ENCODE peak calls at places on chromosome 3, in ten cellular contexts. G is right atrium auricular region, F is ovary, L is HCT116, P is heart left ventricle, W is IMR-90, E is brain microvascular endothelial cell, Y is foreskin fibroblast, B is uterus, U is left lung. I is an unnamed sample.

GRCh38 chr3:121724130-121724529 is 25.4 kb downstream of the GOLGB1 start:
- DNase-seq in Y (no peak), F (no peak), L (no peak), P (no peak), W (no peak), G (no peak), E (no peak), U (no peak), B (no peak), I (no peak)

GRCh38 chr3:30511524-30512278 is 94.7 kb upstream of the TGFBR2 start:
- DNase-seq in Y (peak), G (no peak), F (no peak), L (no peak), E (peak), W (peak), B (peak), U (no peak), P (no peak), I (no peak)

GRCh38 chr3:126995926-126996512 is 13.1 kb downstream of the PLXNA1 start:
- DNase-seq in U (no peak), P (no peak), Y (no peak), F (no peak), E (no peak), W (no peak), B (no peak), L (no peak), G (no peak), I (no peak)

GRCh38 chr3:30655187-30655812 is 48.9 kb downstream of the TGFBR2 start:
- DNase-seq in W (peak), U (no peak), P (no peak), E (peak), B (no peak), Y (no peak), F (no peak), G (no peak), L (no peak), I (no peak)

GRCh38 chr3:186170516-186170915 is 61.6 kb upstream of the ETV5 start:
- DNase-seq in L (no peak), W (no peak), P (no peak), U (no peak), G (no peak), Y (no peak), E (no peak), F (no peak), B (no peak), I (no peak)

GRCh38 chr3:123559040-123559861 is 25.6 kb downstream of the HACD2 start:
- DNase-seq in F (no peak), P (no peak), U (no peak), E (peak), L (peak), W (peak), G (no peak), B (peak), Y (peak), I (no peak)

GRCh38 chr3:82044918-82045715 is 283.7 kb upstream of the GBE1 start:
- DNase-seq in Y (no peak), L (no peak), U (no peak), G (no peak), F (no peak), W (no peak), P (no peak), E (no peak), B (no peak), I (no peak)

GRCh38 chr3:126358816-126359181 is 1.6 kb upstream of the KLF15 start:
- DNase-seq in Y (no peak), E (no peak), U (peak), L (no peak), W (no peak), P (no peak), G (no peak), F (peak), B (no peak), I (no peak)

GRCh38 chr3:111915905-111916304 is 56.8 kb downstream of the PHLDB2 start:
- DNase-seq in B (no peak), L (no peak), G (no peak), W (no peak), E (no peak), F (no peak), U (no peak), Y (no peak), P (no peak), I (no peak)

GRCh38 chr3:196788509-196788908 is 48.9 kb downstream of the PAK2 start:
- DNase-seq in P (no peak), W (peak), L (no peak), B (no peak), F (no peak), Y (no peak), U (no peak), E (peak), G (no peak), I (no peak)

GRCh38 chr3:177905895-177906511 is 630.2 kb upstream of the KCNMB2 start:
- DNase-seq in B (no peak), L (no peak), G (no peak), W (peak), Y (peak), P (no peak), U (no peak), E (peak), F (no peak), I (no peak)

GRCh38 chr3:182644800-182645433 is 148.4 kb upstream of the ATP11B start:
- DNase-seq in L (no peak), E (no peak), B (no peak), W (no peak), G (no peak), U (no peak), P (no peak), Y (no peak), F (no peak), I (no peak)

GRCh38 chr3:126110431-126111125 is 26.7 kb upstream of the SLC41A3 start:
- DNase-seq in L (no peak), U (no peak), Y (no peak), W (no peak), F (peak), G (no peak), P (no peak), B (no peak), E (no peak), I (no peak)

GRCh38 chr3:195005251-195005620 is 265.7 kb downstream of the XXYLT1 start:
- DNase-seq in L (no peak), B (no peak), E (no peak), W (no peak), F (no peak), Y (no peak), G (no peak), U (no peak), P (no peak), I (no peak)

GRCh38 chr3:146250449-146251382 is at the start of gene PLSCR4:
- DNase-seq in E (peak), B (peak), U (peak), L (peak), W (peak), F (peak), G (peak), Y (peak), P (peak), I (no peak)

GRCh38 chr3:38297947-38298711 is 16.0 kb downstream of the SLC22A14 start:
- DNase-seq in E (peak), B (no peak), L (peak), W (peak), U (no peak), F (no peak), Y (peak), G (no peak), P (no peak), I (no peak)

GRCh38 chr3:13091898-13092620 is 18.8 kb upstream of the IQSEC1 start:
- DNase-seq in E (peak), Y (peak), B (peak), G (peak), L (peak), U (peak), F (peak), W (peak), P (peak), I (peak)

GRCh38 chr3:194664857-194665256 is 7.1 kb downstream of the LSG1 start:
- DNase-seq in Y (no peak), F (no peak), B (no peak), L (no peak), E (peak), W (no peak), P (no peak), U (no peak), G (no peak), I (no peak)

GRCh38 chr3:62329970-62330369 is 43.4 kb downstream of the FEZF2 start:
- DNase-seq in E (no peak), W (no peak), G (no peak), F (no peak), P (no peak), L (no peak), U (no peak), B (no peak), Y (no peak), I (no peak)

GRCh38 chr3:46926039-46926438 is 48.5 kb downstream of the PTH1R start:
- DNase-seq in L (no peak), U (peak), F (peak), E (peak), Y (peak), W (peak), P (no peak), B (no peak), G (no peak), I (no peak)

GRCh38 chr3:195012571-195012970 is 258.4 kb downstream of the XXYLT1 start:
- DNase-seq in P (no peak), U (no peak), W (no peak), Y (no peak), B (no peak), F (no peak), E (no peak), G (no peak), L (no peak), I (no peak)

GRCh38 chr3:47464603-47465002 is 11.1 kb downstream of the SCAP start:
- DNase-seq in W (no peak), F (no peak), U (no peak), Y (no peak), L (no peak), B (no peak), P (no peak), G (no peak), E (no peak), I (no peak)

GRCh38 chr3:54915976-54916375 is 11.9 kb downstream of the LRTM1 start:
- DNase-seq in W (no peak), B (no peak), L (no peak), F (no peak), G (no peak), U (no peak), Y (no peak), P (no peak), E (no peak), I (no peak)

GRCh38 chr3:196739671-196740475 is at the start of gene PAK2:
- DNase-seq in W (peak), P (peak), F (peak), L (peak), G (peak), E (peak), Y (peak), B (peak), U (peak), I (peak)

GRCh38 chr3:58488962-58489361 is 2.9 kb upstream of the KCTD6 start:
- DNase-seq in F (no peak), U (no peak), W (no peak), B (no peak), Y (no peak), L (no peak), P (no peak), E (no peak), G (no peak), I (no peak)

GRCh38 chr3:79086514-79086913 is 681.3 kb downstream of the ROBO1 start:
- DNase-seq in G (no peak), B (no peak), F (no peak), W (peak), E (peak), P (peak), U (no peak), L (peak), Y (peak), I (peak)

GRCh38 chr3:171615742-171616141 is 155.5 kb upstream of the TNIK start:
- DNase-seq in E (peak), P (no peak), U (no peak), Y (no peak), W (peak), L (no peak), F (no peak), G (no peak), B (no peak), I (no peak)

GRCh38 chr3:179332240-179332639 is 9.4 kb downstream of the ZNF639 start:
- DNase-seq in P (no peak), L (no peak), Y (no peak), G (no peak), U (no peak), B (no peak), E (no peak), W (no peak), F (no peak), I (no peak)

GRCh38 chr3:179336345-179336929 is 11.1 kb upstream of the MFN1 start:
- DNase-seq in E (no peak), Y (no peak), U (no peak), P (no peak), B (no peak), W (no peak), F (no peak), L (no peak), G (no peak), I (no peak)

GRCh38 chr3:179333084-179333483 is 10.3 kb downstream of the ZNF639 start:
- DNase-seq in Y (no peak), G (no peak), B (no peak), P (no peak), L (no peak), U (no peak), W (no peak), F (no peak), E (no peak), I (no peak)

DNA sequence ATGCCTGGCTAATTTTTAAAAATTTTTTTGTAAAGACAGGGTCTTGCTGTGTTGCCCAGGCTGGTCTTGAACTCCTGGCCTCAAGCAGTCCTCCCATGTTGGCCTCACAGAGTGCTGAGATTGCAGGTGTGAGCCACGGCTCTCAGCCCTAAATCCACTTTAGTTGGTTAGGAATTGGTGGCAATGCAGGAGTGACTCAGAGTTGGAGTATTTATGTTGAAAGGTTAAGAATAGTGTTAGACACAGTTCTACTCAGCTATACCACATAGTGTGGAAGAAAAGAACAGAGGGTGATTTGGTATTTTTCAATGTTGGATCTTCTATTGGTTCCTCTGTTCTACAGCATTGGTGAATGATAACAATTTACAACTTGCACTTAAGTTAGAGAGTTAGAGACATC is 7.6 kb downstream of the ZNF639 start:
- DNase-seq in E (no peak), W (peak), F (no peak), U (no peak), P (no peak), G (no peak), B (no peak), Y (no peak), L (no peak), I (no peak)
- TF ChIP-seq CTCF in E (no peak), W (no peak), F (no peak), U (no peak), P (no peak), G (no peak), B (no peak), Y (no peak), L (no peak), I (no peak)

GRCh38 chr3:71069797-71070196 is 513.7 kb downstream of the FOXP1 start:
- DNase-seq in W (no peak), P (peak), Y (peak), L (no peak), F (peak), B (peak), E (peak), G (peak), U (peak), I (no peak)

GRCh38 chr3:71067977-71068376 is 515.6 kb downstream of the FOXP1 start:
- DNase-seq in U (no peak), W (no peak), Y (no peak), L (no peak), G (no peak), F (no peak), P (no peak), E (no peak), B (no peak), I (no peak)

GRCh38 chr3:71074416-71074815 is 509.1 kb downstream of the FOXP1 start:
- DNase-seq in B (no peak), U (no peak), L (no peak), E (peak), G (no peak), Y (no peak), F (no peak), P (no peak), W (peak), I (no peak)

GRCh38 chr3:71072288-71072687 is 511.2 kb downstream of the FOXP1 start:
- DNase-seq in W (no peak), E (no peak), L (no peak), B (no peak), G (no peak), U (no peak), P (no peak), Y (no peak), F (no peak), I (no peak)

GRCh38 chr3:71070497-71071465 is 512.7 kb downstream of the FOXP1 start:
- DNase-seq in G (no peak), W (no peak), B (no peak), F (no peak), U (no peak), L (no peak), Y (no peak), E (no peak), P (no peak), I (no peak)
- H3K4me3 ChIP-seq in G (no peak), W (no peak), B (no peak), F (no peak), U (no peak), L (no peak), Y (no peak), E (no peak), P (no peak), I (no peak)

GRCh38 chr3:180631317-180631716 is 29.4 kb downstream of the TTC14 start:
- DNase-seq in F (no peak), L (no peak), W (no peak), G (no peak), P (no peak), E (no peak), Y (no peak), B (no peak), U (no peak), I (no peak)
- TF ChIP-seq CTCF in F (no peak), L (peak), W (peak), G (no peak), P (no peak), E (no peak), Y (no peak), B (no peak), U (no peak), I (peak)

GRCh38 chr3:152299243-152299976 is 30.7 kb downstream of the MBNL1 start:
- DNase-seq in P (no peak), E (no peak), U (peak), L (no peak), B (no peak), W (no peak), Y (no peak), F (no peak), G (no peak), I (no peak)
- H3K4me3 ChIP-seq in P (peak), E (peak), U (peak), L (no peak), B (peak), W (peak), Y (peak), F (peak), G (peak), I (peak)

GRCh38 chr3:150286390-150287147 is 121.5 kb upstream of the TSC22D2 start:
- DNase-seq in G (no peak), P (no peak), Y (peak), F (no peak), E (no peak), W (peak), U (no peak), L (peak), B (no peak), I (no peak)
- TF ChIP-seq CTCF in G (peak), P (peak), Y (peak), F (no peak), E (peak), W (peak), U (peak), L (peak), B (peak), I (peak)

GRCh38 chr3:57279685-57280084 is 12.8 kb downstream of the ASB14 start:
- DNase-seq in L (no peak), W (no peak), G (no peak), P (no peak), Y (no peak), B (no peak), U (no peak), E (no peak), F (no peak), I (no peak)
- H3K4me3 ChIP-seq in L (no peak), W (no peak), G (no peak), P (no peak), Y (no peak), B (no peak), U (no peak), E (no peak), F (no peak), I (no peak)